ENCODE peak calls at places on chromosomes 3 and 15, in five cellular contexts. T is A549, D is HepG2, W is K562, Q is endothelial cell of umbilical vein. I is an unnamed sample.

GRCh38 chr15:101028772-101029438 is 109.7 kb downstream of the LRRK1 start:
- DNase-seq in T (no peak), Q (no peak), D (no peak), W (no peak), I (no peak)

GRCh38 chr3:135497979-135498378 is 467.5 kb upstream of the PPP2R3A start:
- DNase-seq in W (no peak), Q (no peak), D (no peak), T (no peak), I (no peak)

GRCh38 chr15:48800811-48801460 is 9.9 kb downstream of the CEP152 start:
- DNase-seq in W (peak), Q (peak), D (peak), T (peak), I (peak)

GRCh38 chr15:65979316-65979715 is 110.0 kb downstream of the RAB11A start:
- DNase-seq in W (no peak), Q (no peak), D (no peak), T (no peak), I (peak)

GRCh38 chr15:25717861-25718504 is 145.1 kb downstream of the ATP10A start:
- DNase-seq in D (no peak), W (no peak), Q (no peak), T (no peak), I (peak)

GRCh38 chr3:132726341-132726823 is 4.2 kb upstream of the NPHP3 start:
- DNase-seq in Q (peak), T (peak), D (peak), W (peak), I (peak)

GRCh38 chr15:39946862-39947261 is 12.9 kb downstream of the EIF2AK4 start:
- DNase-seq in Q (no peak), T (no peak), W (no peak), D (no peak), I (no peak)

GRCh38 chr3:49727154-49727923 is 3.6 kb upstream of the GMPPB start:
- DNase-seq in Q (no peak), D (no peak), W (no peak), T (no peak), I (no peak)

GRCh38 chr15:99343836-99344551 is 92.7 kb downstream of the LRRC28 start:
- DNase-seq in Q (peak), T (no peak), W (no peak), D (no peak), I (peak)

GRCh38 chr3:128496602-128497304 is 3.8 kb upstream of the GATA2 start:
- DNase-seq in Q (peak), W (no peak), T (no peak), D (no peak), I (no peak)

DNA sequence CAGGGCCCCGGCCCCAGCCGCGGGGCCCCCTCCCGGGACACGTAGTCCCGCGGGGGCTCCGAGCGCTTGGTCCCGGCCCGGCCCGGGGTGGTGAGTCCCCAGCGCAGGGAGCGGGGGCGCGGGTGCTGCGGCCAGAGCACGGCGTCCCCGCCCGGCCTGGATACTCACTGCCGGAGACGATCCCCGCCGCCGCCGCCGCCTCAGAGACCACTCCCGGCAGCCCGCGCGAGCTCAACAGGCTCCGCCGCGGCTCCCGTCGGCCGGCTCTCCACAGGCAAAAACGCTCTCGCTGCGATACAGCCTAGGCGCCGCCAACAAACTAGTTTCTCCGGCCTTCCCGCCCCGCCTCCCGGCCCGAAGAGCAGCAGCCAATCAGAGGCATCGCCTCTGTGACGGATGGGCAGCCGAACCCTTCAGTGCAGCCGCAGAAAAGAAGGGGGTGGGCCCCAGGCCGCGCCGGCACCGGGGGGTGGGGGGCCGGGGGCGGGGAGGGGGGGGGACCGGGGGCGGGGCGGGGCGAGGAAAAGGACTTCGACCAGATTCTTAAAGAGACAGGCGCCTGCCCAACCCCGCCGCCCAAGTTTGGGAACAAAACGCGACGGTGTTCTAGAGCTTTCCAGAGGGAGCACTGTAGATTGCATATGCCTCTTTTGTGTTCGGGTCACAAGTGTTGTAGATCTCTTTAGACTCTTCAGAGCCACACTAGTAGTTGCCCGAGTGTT is at the start of gene KLHL25:
- DNase-seq in D (peak), Q (peak), W (peak), T (peak), I (peak)
- TF ChIP-seq POLR2A in D (peak), Q (peak), W (no peak), T (peak), I (peak)

GRCh38 chr15:79965836-79966630 is 5.0 kb downstream of the BCL2A1 start:
- DNase-seq in T (no peak), W (no peak), Q (no peak), D (peak), I (no peak)

GRCh38 chr15:79969175-79969574 is 1.8 kb downstream of the BCL2A1 start:
- DNase-seq in D (no peak), T (no peak), W (no peak), Q (no peak), I (no peak)

GRCh38 chr15:79966634-79967330 is 4.2 kb downstream of the BCL2A1 start:
- DNase-seq in T (no peak), D (no peak), Q (no peak), W (no peak), I (no peak)

GRCh38 chr15:79964232-79964820 is 6.7 kb downstream of the BCL2A1 start:
- DNase-seq in W (no peak), T (no peak), Q (no peak), D (no peak), I (no peak)

DNA sequence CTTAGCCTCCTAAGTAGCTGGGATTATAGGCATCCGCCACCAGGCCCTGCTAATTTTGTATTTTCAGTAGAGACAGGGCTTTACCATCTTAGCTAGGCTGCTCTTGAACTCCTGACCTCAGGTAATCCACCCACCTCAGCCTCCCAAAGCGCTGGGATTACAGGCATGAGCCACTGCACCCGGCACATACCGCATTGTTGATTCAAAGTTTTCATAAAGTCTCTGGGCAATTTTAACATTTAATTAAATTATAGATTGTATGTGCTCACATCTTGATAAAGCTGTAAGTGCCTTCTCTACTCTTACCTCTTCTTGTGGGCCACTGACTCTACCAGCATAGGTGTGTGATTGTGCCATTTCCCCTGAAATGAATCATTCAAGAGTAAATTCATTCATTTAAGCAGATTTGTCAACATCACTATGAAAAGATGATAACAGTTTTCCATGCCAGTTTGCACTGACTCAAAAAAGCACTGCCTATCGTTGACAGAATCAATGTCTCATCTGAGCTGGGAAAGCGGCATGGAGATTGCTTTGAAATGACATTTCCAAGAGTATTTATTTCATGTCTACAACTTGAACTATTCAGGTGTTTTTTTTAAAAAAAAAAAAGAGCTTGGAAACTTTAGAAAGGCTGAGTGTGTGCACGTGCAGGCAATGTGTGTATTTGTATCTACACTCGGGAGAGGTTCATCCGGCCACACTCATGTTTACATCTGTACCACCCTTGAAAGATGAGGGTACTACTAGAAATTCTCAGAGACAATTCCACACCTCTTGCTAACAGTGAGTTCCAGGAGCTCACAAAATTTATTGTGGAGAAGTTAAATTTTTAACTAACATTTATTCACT is 3.4 kb downstream of the BCL2A1 start:
- DNase-seq in Q (no peak), D (no peak), W (no peak), T (no peak), I (no peak)
- TF ChIP-seq MYC in Q (no peak), D (no peak), W (no peak), T (no peak), I (no peak)

DNA sequence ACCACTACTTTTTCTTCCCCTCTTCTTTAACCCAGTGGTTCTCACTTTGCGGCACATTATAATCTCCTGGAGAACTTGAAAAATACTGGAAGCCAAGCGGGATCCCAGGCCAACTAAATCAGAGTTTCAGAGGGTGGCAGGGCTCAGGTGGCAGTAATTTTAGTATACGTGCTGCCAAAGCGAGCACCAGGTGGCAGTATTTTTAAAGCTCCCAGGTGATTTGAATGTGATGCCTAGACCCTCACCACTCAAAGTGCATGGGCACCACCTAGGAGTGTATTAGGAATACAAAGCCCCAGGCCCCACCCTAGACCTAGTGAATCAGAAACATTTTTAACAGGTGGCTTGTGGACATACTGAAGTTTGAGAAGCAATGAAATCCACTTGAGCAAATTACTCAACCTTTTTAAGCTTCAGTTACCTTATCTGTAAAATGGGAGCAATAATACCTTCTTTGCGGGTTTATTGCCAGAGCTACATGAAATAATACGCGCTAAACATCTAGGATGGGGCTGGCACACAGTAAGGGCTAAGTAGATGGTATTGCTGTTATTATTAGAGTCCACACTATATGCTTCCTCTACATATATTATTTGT is 8.3 kb downstream of the B3GALNT1 start:
- DNase-seq in D (peak), W (no peak), Q (peak), T (peak), I (peak)
- TF ChIP-seq CTCF in D (peak), W (peak), Q (peak), T (peak), I (peak)

GRCh38 chr15:62250978-62251377 is 85.9 kb upstream of the C2CD4B start:
- DNase-seq in D (no peak), W (no peak), T (no peak), Q (no peak), I (no peak)
- TF ChIP-seq POLR2A in D (no peak), W (no peak), T (no peak), Q (no peak), I (no peak)

DNA sequence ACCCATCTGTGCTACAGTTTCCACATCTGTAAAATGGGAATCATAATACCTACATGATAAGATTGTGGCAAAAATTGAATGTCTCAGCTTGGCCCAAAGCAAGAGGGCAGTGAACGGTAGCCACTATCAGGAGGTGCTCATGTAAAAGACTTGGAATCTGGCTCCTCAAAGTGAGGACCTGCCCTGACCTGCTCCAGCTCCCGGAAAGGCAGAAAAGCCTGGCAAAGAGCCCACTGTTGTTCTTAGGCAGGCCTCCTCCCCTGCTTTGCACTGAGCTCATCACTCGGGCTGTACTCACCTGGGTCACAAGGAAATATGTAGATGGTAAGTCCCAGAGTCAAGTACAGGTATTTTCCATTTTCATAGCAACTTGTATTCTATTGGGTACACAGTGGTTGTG is 250.7 kb upstream of the TBL1XR1 start:
- DNase-seq in W (no peak), D (no peak), T (no peak), Q (no peak), I (no peak)
- TF ChIP-seq MYC in W (no peak), D (no peak), T (no peak), Q (no peak), I (no peak)

GRCh38 chr3:112132088-112132487 is 960 bp downstream of the GCSAM start:
- DNase-seq in W (no peak), Q (no peak), D (no peak), T (no peak), I (no peak)

GRCh38 chr3:112131111-112131510 is 1.9 kb downstream of the GCSAM start:
- DNase-seq in D (no peak), W (no peak), T (no peak), Q (no peak), I (no peak)

GRCh38 chr3:112130638-112130993 is 2.4 kb downstream of the GCSAM start:
- DNase-seq in Q (no peak), D (no peak), W (no peak), T (no peak), I (no peak)

GRCh38 chr3:112128843-112129727 is 4.0 kb downstream of the GCSAM start:
- DNase-seq in D (no peak), Q (no peak), W (no peak), T (no peak), I (no peak)

GRCh38 chr3:112129925-112130637 is 3.0 kb downstream of the GCSAM start:
- DNase-seq in T (no peak), Q (no peak), W (no peak), D (no peak), I (no peak)
- TF ChIP-seq CTCF in T (no peak), Q (no peak), W (no peak), D (no peak), I (no peak)

GRCh38 chr15:69460481-69460880 is 7.9 kb downstream of the RPLP1 start:
- DNase-seq in Q (no peak), W (no peak), D (no peak), T (no peak), I (no peak)

GRCh38 chr15:69462030-69462492 is 9.4 kb downstream of the RPLP1 start:
- DNase-seq in D (no peak), T (no peak), Q (no peak), W (no peak), I (no peak)

GRCh38 chr15:69463182-69463756 is 10.7 kb downstream of the RPLP1 start:
- DNase-seq in T (no peak), W (peak), D (no peak), Q (no peak), I (no peak)

GRCh38 chr15:69465253-69465652 is 12.6 kb downstream of the RPLP1 start:
- DNase-seq in T (no peak), Q (no peak), D (no peak), W (no peak), I (no peak)

DNA sequence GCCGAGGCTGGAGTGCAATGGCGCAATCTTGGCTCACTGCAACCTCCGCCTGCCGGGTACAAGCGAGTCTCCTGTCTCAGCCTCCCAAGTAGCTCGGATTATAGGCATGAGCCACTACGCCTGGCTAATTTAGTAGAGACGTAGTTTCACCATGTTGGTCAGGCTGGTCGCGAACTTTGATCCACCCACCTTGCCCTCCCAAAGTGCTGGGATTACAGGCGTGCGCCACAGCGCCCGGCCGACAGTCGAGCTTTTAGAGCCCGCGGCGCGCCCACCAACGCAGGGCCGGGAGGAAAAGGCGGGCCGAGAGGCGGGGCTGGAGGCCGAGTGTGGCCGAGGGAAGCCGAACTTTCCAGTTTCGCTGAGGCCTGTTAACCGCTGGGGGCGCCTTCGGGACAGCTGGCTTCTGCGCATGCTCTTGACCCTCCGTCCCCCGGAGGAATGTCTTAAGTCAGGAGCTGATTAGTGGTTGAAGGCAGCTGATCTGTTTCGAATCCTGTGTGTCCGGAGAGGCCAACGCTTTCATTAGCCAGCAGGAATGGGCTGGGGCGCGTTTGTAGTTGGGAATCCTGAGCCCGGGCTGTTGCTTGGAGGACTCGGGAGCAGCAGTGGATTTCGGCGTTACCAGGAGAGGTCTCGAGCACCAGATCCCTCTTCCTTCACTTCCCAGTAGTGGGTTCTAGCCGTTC is 10.0 kb downstream of the RPLP1 start:
- DNase-seq in Q (peak), W (peak), T (peak), D (peak), I (peak)
- TF ChIP-seq POLR2A in Q (peak), W (peak), T (peak), D (peak), I (peak)

GRCh38 chr15:22951381-22952280 is 28.5 kb downstream of the CYFIP1 start:
- DNase-seq in W (no peak), T (no peak), Q (no peak), D (no peak), I (no peak)
- TF ChIP-seq MYC in W (no peak), T (no peak), Q (no peak), D (no peak), I (no peak)

GRCh38 chr3:13622356-13622755 is 73.4 kb downstream of the FBLN2 start:
- DNase-seq in W (no peak), T (no peak), D (no peak), Q (no peak), I (no peak)

GRCh38 chr3:13620281-13620680 is 71.4 kb downstream of the FBLN2 start:
- DNase-seq in T (no peak), W (no peak), Q (no peak), D (no peak), I (no peak)

GRCh38 chr3:13623101-13623654 is 74.3 kb downstream of the FBLN2 start:
- DNase-seq in Q (no peak), T (no peak), W (no peak), D (peak), I (no peak)

GRCh38 chr3:13620776-13621365 is 71.9 kb downstream of the FBLN2 start:
- DNase-seq in W (no peak), T (no peak), Q (no peak), D (no peak), I (no peak)

DNA sequence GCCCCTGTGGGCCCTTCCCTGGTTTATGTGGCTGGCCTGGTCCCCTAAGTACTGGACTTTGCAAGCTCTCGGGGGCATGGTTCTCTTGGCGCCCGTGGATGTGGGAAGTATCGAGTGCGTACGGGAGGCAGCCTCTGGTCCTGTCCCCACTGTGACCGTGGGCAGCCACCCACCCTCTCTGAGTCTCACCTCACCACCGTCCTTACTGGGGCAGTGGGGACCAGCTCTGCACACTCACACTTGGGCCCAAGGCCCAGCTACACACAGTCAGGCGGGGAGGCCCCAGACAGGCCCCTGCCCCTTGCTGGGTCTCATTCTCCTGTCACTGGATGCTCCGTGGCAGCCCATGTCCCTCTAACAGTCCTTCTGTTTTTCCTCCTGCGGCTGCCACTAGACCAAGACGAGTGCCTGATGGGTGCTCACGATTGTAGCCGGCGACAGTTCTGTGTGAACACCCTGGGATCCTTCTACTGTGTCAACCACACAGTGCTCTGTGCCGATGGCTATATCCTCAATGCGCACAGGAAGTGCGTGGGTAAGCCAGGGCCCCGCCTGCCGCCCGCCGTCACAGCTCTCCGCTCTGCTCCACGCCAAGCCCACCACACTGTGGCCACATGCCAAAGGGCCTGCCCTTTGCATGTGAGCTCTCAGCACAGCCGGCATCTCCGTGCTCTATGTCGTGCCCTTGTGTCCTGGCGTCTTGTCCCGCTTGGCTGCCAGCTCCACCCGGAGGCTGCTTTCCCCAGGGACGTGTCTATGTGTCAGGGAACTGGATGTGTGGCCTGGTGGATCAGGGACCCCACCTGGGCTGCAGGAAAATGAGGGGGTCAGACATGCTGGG is 72.7 kb downstream of the FBLN2 start:
- DNase-seq in W (no peak), Q (no peak), T (no peak), D (no peak), I (no peak)
- TF ChIP-seq CTCF in W (no peak), Q (no peak), T (no peak), D (no peak), I (no peak)

I was measured in NB4.